ENCODE peak calls at places on chromosomes 2 and 18, in four cellular contexts. Y is upper lobe of left lung, U is Panc1, R is HCT116. L is an unnamed sample. For H3K4me1, the result is how much of the 10 kb centered on the place peaks cover.

GRCh38 chr18:62450546-62451395 is 72.1 kb upstream of the ZCCHC2 start:
- ATAC-seq in Y (peak), U (peak), R (peak), L (peak)

GRCh38 chr18:39434223-39434622 is 1868.6 kb upstream of the CELF4 start:
- ATAC-seq in Y (no peak), U (no peak), R (no peak), L (peak)

GRCh38 chr2:65231121-65231520 is 3.5 kb downstream of the ACTR2 start:
- ATAC-seq in Y (no peak), U (no peak), R (no peak), L (no peak)

GRCh38 chr2:39902103-39902502 is 123.0 kb upstream of the THUMPD2 start:
- ATAC-seq in Y (no peak), U (no peak), R (no peak), L (no peak)

GRCh38 chr2:96103906-96104861 is 12.2 kb downstream of the ADRA2B start:
- ATAC-seq in Y (no peak), U (no peak), R (no peak), L (no peak)

GRCh38 chr2:39696838-39697237 is 31.1 kb downstream of the TMEM178A start:
- ATAC-seq in Y (peak), U (no peak), R (peak), L (peak)

GRCh38 chr2:54047076-54047475 is 68.3 kb upstream of the ACYP2 start:
- ATAC-seq in Y (no peak), U (no peak), R (no peak), L (no peak)

GRCh38 chr18:77000527-77000926 is 132.1 kb downstream of the MBP start:
- ATAC-seq in Y (peak), U (peak), R (peak), L (peak)

GRCh38 chr2:171523339-171523931 is 1.2 kb downstream of the CYBRD1 start:
- ATAC-seq in Y (peak), U (peak), R (peak), L (peak)

GRCh38 chr2:127721978-127722355 is 20.7 kb downstream of the SFT2D3 start:
- ATAC-seq in Y (no peak), U (no peak), R (no peak), L (no peak)

GRCh38 chr2:159117658-159118057 is 149.2 kb downstream of the TANC1 start:
- ATAC-seq in Y (no peak), U (no peak), R (no peak), L (no peak)

GRCh38 chr18:36411745-36412168 is 114.2 kb downstream of the FHOD3 start:
- ATAC-seq in Y (no peak), U (peak), R (peak), L (no peak)

DNA sequence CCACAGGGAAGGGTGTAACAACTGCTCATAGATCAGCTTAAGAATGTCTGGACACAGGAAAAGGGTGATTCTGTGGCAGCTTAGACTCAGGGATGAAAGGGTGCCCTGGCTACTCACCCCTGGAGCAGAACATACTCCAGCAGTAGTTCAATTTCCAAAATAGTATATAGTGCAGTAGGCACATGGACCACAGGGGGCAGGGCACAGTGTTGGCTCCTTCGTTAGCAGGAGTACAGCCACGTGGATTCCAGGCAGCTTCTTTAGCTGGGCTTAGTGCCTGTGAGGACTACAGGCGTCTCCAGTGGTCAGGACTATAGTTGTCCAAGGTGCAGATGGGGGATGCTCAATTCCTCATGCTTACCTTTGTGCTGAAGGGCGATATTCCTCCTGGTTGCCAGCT is 277.5 kb upstream of the DDX18 start:
- ATAC-seq in Y (no peak), U (no peak), R (no peak), L (peak)
- TF ChIP-seq CTCF in Y (no peak), U (no peak), R (no peak), L (no peak)

DNA sequence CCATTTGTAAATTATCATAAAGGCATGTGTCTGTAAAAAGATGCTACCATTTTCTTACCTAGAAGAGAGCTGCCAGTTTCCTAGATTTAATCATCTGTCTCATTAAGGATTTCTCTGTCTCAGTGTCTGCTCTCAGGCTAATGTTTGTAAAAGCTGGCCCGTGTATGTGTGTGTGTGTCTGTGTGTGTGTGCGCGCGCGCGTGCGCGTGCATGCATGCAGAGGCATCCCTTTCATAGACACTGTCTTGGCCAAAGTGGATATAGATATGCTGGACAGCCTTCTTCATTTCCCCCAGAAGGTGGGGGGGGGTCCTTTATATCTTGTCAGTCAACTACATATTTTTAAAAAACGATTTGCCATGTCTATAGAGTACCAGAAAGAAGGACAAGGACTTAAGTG is 19.0 kb downstream of the MGAT5 start:
- ATAC-seq in Y (no peak), U (no peak), R (no peak), L (no peak)
- H3K4me1 ChIP-seq in Y (under half), U (under half), R (under half), L (under half)

GRCh38 chr2:108010912-108011591 is 24.7 kb downstream of the SLC5A7 start:
- ATAC-seq in Y (no peak), U (no peak), R (no peak), L (no peak)
- TF ChIP-seq POLR2AphosphoS5 in Y (no peak), U (no peak), R (no peak), L (no peak)

GRCh38 chr2:74531666-74532065 is 1.9 kb downstream of the HTRA2 start:
- ATAC-seq in Y (no peak), U (no peak), R (no peak), L (no peak)

GRCh38 chr2:74530239-74531161 is 767 bp downstream of the HTRA2 start:
- ATAC-seq in Y (peak), U (peak), R (peak), L (no peak)

GRCh38 chr2:74534411-74534810 is 4.7 kb downstream of the HTRA2 start:
- ATAC-seq in Y (no peak), U (no peak), R (no peak), L (no peak)

GRCh38 chr2:74533464-74533863 is 3.7 kb downstream of the HTRA2 start:
- ATAC-seq in Y (no peak), U (no peak), R (no peak), L (no peak)

DNA sequence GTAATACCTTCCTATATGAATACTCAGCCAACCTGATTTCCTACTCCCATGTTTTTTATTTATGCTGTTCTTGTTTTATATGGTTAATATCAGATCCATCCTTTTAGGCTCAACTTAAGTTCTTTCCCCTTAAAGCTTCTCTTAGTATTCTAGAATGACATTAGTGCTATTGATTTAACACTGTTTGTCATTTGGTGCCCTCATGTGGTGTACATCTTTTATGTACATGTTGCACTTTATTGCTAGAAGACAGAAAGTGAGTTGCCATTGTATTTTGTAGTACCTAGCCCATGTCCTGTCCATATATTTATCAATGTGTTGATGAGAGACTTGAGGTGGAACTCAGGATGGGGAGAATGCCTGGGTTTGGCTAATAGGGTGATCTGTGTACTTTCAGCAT is 2.5 kb downstream of the HTRA2 start:
- ATAC-seq in Y (no peak), U (no peak), R (no peak), L (no peak)
- TF ChIP-seq CTCF in Y (peak), U (no peak), R (peak), L (peak)